ENCODE peak calls at places on chromosomes 6 and 20, in nine cellular contexts. Y is stimulated activated CD8-positive, alpha-beta memory T cell treated with anti-CD3 and anti-CD28 coated beads, Interleukin-15, amount 100 ng/mL, for 24 hours; V is GM18507; S is kidney glomerular epithelial cell; G is kidney tubule cell; U is left ventricle myocardium inferior; W is IMR-90; I is cardiac fibroblast; T is AG09309. N is an unnamed sample.

GRCh38 chr6:43911625-43912577 is 141.9 kb downstream of the VEGFA start:
- DNase-seq in S (no peak), I (no peak), G (no peak), V (no peak), T (no peak), U (no peak), W (no peak), Y (no peak), N (no peak)

GRCh38 chr6:87722831-87723726 is 21.0 kb upstream of the AKIRIN2 start:
- DNase-seq in V (no peak), U (peak), I (peak), G (peak), T (peak), W (peak), Y (no peak), S (peak), N (no peak)

GRCh38 chr20:61690993-61691840 is 374.5 kb downstream of the TAF4 start:
- DNase-seq in W (no peak), I (no peak), G (no peak), Y (no peak), T (no peak), V (no peak), S (no peak), U (peak), N (no peak)

GRCh38 chr6:100553243-100553642 is 88.5 kb upstream of the SIM1 start:
- DNase-seq in G (no peak), W (no peak), T (no peak), I (no peak), V (no peak), U (no peak), S (no peak), Y (no peak), N (no peak)

GRCh38 chr6:2714359-2714895 is 36.3 kb downstream of the MYLK4 start:
- DNase-seq in G (peak), Y (no peak), T (peak), W (peak), S (peak), U (no peak), I (peak), V (no peak), N (no peak)

GRCh38 chr20:63118303-63118670 is 97.6 kb downstream of the YTHDF1 start:
- DNase-seq in W (no peak), S (no peak), G (no peak), V (no peak), I (no peak), T (no peak), U (no peak), Y (no peak), N (no peak)

GRCh38 chr6:132161283-132161682 is 210.1 kb upstream of the CCN2 start:
- DNase-seq in T (no peak), S (peak), U (no peak), G (peak), I (peak), Y (no peak), W (peak), V (no peak), N (no peak)

GRCh38 chr20:45792513-45793118 is 862 bp downstream of the DNTTIP1 start:
- DNase-seq in T (no peak), U (no peak), V (no peak), Y (no peak), S (no peak), I (no peak), G (no peak), W (no peak), N (no peak)

GRCh38 chr6:158026054-158026900 is 44.6 kb downstream of the SYNJ2 start:
- DNase-seq in S (peak), Y (peak), T (peak), U (peak), W (peak), I (peak), G (peak), V (peak), N (no peak)

GRCh38 chr20:57025261-57025660 is 241.2 kb downstream of the BMP7 start:
- DNase-seq in G (no peak), I (no peak), V (no peak), S (no peak), T (no peak), W (no peak), U (no peak), Y (no peak), N (no peak)

GRCh38 chr6:105087571-105088211 is 92.1 kb downstream of the POPDC3 start:
- DNase-seq in W (peak), T (peak), V (peak), G (peak), I (peak), U (no peak), Y (no peak), S (peak), N (no peak)

GRCh38 chr6:139230421-139230840 is 61.4 kb downstream of the TXLNB start:
- DNase-seq in W (peak), T (no peak), V (no peak), U (no peak), Y (no peak), S (no peak), I (peak), G (peak), N (no peak)

GRCh38 chr6:137766596-137767370 is 100.3 kb upstream of the TNFAIP3 start:
- DNase-seq in Y (no peak), T (no peak), W (no peak), V (no peak), S (no peak), U (no peak), G (no peak), I (no peak), N (no peak)

GRCh38 chr20:44074252-44075151 is 112.5 kb downstream of the JPH2 start:
- DNase-seq in T (no peak), V (no peak), S (peak), G (peak), Y (no peak), I (peak), W (peak), U (peak), N (no peak)

GRCh38 chr6:35028781-35029180 is 112.4 kb downstream of the TCP11 start:
- DNase-seq in T (no peak), I (no peak), S (no peak), W (no peak), Y (no peak), V (no peak), U (no peak), G (no peak), N (no peak)

GRCh38 chr20:63025534-63026331 is 19.0 kb upstream of the BHLHE23 start:
- DNase-seq in V (no peak), T (peak), I (peak), W (peak), G (peak), Y (no peak), S (no peak), U (peak), N (no peak)

GRCh38 chr6:40347571-40348011 is 239.6 kb downstream of the LRFN2 start:
- DNase-seq in W (no peak), T (no peak), S (no peak), V (no peak), U (no peak), I (no peak), Y (no peak), G (no peak), N (no peak)

GRCh38 chr6:43268348-43268685 is 25.0 kb downstream of the TTBK1 start:
- DNase-seq in W (no peak), U (peak), Y (no peak), V (no peak), G (no peak), T (no peak), S (no peak), I (no peak), N (no peak)

GRCh38 chr6:170402318-170403040 is 95.9 kb downstream of the FAM120B start:
- DNase-seq in T (no peak), Y (no peak), U (no peak), S (no peak), W (no peak), G (no peak), I (no peak), V (no peak), N (no peak)

GRCh38 chr6:1600764-1601615 is 8.7 kb upstream of the FOXC1 start:
- DNase-seq in S (no peak), I (no peak), T (no peak), G (no peak), Y (no peak), W (no peak), U (no peak), V (no peak), N (no peak)

GRCh38 chr6:100719883-100720682 is 161.0 kb downstream of the ASCC3 start:
- DNase-seq in I (peak), G (peak), T (no peak), U (no peak), S (peak), Y (no peak), V (no peak), W (peak), N (no peak)

GRCh38 chr6:111632468-111633247 is 27.0 kb upstream of the TRAF3IP2 start:
- DNase-seq in W (no peak), T (no peak), G (no peak), Y (no peak), V (no peak), U (no peak), S (no peak), I (no peak), N (no peak)

GRCh38 chr6:27183082-27183832 is 64.2 kb upstream of the PRSS16 start:
- DNase-seq in G (no peak), W (no peak), U (no peak), Y (no peak), V (no peak), T (no peak), S (no peak), I (peak), N (no peak)

GRCh38 chr20:43904195-43904594 is 10.5 kb upstream of the TOX2 start:
- DNase-seq in U (no peak), V (no peak), G (no peak), T (no peak), I (no peak), S (no peak), Y (no peak), W (no peak), N (no peak)